ENCODE peak calls at places on chromosomes 12 and 14, in five cellular contexts. Z, H, I, E and F are unnamed samples.

GRCh38 chr12:114238808-114239207 is 167.1 kb downstream of the TBX5 start:
- DNase-seq in E (no peak), Z (no peak), I (no peak), H (no peak), F (no peak)

GRCh38 chr14:30260772-30261607 is 298.0 kb upstream of the G2E3 start:
- DNase-seq in I (no peak), H (no peak), E (no peak), Z (no peak), F (no peak)

GRCh38 chr12:68106160-68106559 is 53.4 kb downstream of the IFNG start:
- DNase-seq in I (no peak), H (peak; percentile 18), E (no peak), Z (peak; percentile 5), F (no peak)

GRCh38 chr12:110307372-110307771 is 26.3 kb downstream of the ATP2A2 start:
- DNase-seq in E (no peak), H (no peak), Z (no peak), I (no peak), F (no peak)

GRCh38 chr14:95289323-95290010 is 30.2 kb downstream of the CLMN start:
- DNase-seq in E (no peak), H (no peak), I (no peak), Z (no peak), F (no peak)

GRCh38 chr12:2752676-2753371 is 41.9 kb upstream of the FKBP4 start:
- DNase-seq in I (no peak), E (peak; percentile 74), H (peak; percentile 64), Z (peak; percentile 44), F (no peak)

GRCh38 chr12:19190292-19191031 is 60.9 kb downstream of the PLEKHA5 start:
- DNase-seq in I (no peak), H (peak; percentile 75), E (no peak), Z (peak; percentile 37), F (no peak)

GRCh38 chr14:24418492-24418873 is 11.0 kb downstream of the CBLN3 start:
- DNase-seq in I (no peak), H (peak; percentile 44), Z (no peak), E (peak; percentile 78), F (no peak)

GRCh38 chr12:42447371-42447786 is 121.4 kb downstream of the PPHLN1 start:
- DNase-seq in E (no peak), H (peak; percentile 53), Z (no peak), I (no peak), F (no peak)

GRCh38 chr12:95601626-95602025 is 50.4 kb upstream of the USP44 start:
- DNase-seq in Z (peak; percentile 73), I (no peak), E (no peak), H (peak; percentile 62), F (no peak)

GRCh38 chr12:101015021-101015420 is 195.0 kb downstream of the SLC5A8 start:
- DNase-seq in H (peak; percentile 5), I (no peak), Z (no peak), E (no peak), F (no peak)

GRCh38 chr12:94247256-94247655 is 98.9 kb downstream of the PLXNC1 start:
- DNase-seq in H (no peak), I (no peak), Z (no peak), E (no peak), F (no peak)

GRCh38 chr12:47935196-47935595 is 28.2 kb upstream of the TMEM106C start:
- DNase-seq in Z (peak; percentile 86), I (no peak), E (no peak), H (peak; percentile 48), F (peak; percentile 83)

GRCh38 chr12:44314007-44314500 is 478.2 kb downstream of the TMEM117 start:
- DNase-seq in Z (no peak), H (no peak), E (no peak), I (no peak), F (no peak)

GRCh38 chr12:81221681-81222080 is 143.8 kb downstream of the ACSS3 start:
- DNase-seq in E (no peak), H (no peak), I (no peak), Z (no peak), F (no peak)

GRCh38 chr14:57247283-57247682 is 21.4 kb downstream of the EXOC5 start:
- DNase-seq in Z (no peak), E (no peak), I (no peak), H (no peak), F (no peak)

GRCh38 chr14:105255021-105255507 is 6.7 kb downstream of the BTBD6 start:
- DNase-seq in I (no peak), Z (peak; percentile 40), H (peak; percentile 12), E (no peak), F (no peak)

GRCh38 chr14:53331247-53331646 is 178.1 kb upstream of the DDHD1 start:
- DNase-seq in E (no peak), Z (peak; percentile 58), I (no peak), H (peak; percentile 86), F (no peak)

GRCh38 chr12:4438834-4439596 is 6.6 kb downstream of the FGF6 start:
- DNase-seq in I (no peak), E (no peak), H (no peak), Z (no peak), F (no peak)

DNA sequence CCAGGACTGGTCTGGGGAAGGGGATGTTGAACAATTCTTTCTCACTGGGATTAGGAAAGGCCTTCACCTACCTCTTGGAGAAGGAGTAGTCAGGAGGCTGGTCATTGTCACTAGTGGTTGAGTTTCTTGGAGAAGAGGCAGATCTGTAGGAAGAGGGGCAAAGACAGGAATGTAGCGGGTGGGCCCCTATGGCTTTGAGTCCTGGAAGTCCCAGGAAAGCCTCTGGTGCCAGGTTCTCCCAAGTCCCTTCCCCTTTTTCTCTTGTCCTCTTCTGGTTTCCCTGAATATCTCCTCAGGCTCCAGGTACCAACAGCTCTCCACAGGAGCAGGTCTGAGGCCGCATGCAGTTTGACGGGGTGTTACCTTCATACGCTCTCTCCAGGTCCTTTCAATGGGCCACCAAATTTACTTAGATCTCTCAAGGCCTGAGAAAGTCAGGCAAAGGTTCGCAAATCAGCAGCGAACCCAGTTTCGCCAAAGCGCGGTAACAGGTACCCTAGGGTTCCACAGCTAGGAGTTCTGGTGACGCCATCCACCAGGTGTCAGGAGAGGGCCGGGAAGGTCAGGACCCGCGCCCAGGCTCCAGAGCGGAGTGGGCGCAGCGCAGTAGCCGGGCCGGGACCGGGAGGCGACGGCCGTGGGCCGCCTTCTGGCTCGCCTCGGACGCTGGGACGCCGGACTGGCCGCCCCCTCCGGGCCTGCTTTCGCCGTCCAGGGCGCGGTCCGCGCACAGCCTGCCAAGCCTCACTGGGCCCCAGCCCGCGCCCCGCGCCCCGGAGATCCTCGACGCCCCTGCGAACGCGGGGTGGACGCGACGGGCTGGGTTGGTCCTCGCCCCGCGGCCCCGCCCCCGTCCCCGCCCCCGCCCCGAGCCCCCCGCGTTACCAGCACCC is 795 bp downstream of the SMAGP start:
- DNase-seq in H (peak; percentile 43), I (no peak), Z (no peak), E (peak; percentile 84), F (no peak)
- TF ChIP-seq CTCF in H (peak; percentile 32), I (no peak), Z (peak; percentile 20), E (peak; percentile 45), F (peak; percentile 45)

GRCh38 chr12:89060133-89060532 is 292.2 kb downstream of the DUSP6 start:
- DNase-seq in I (no peak), E (no peak), Z (no peak), H (no peak), F (no peak)

GRCh38 chr12:89058393-89058792 is 293.9 kb downstream of the DUSP6 start:
- DNase-seq in E (no peak), Z (no peak), H (no peak), I (no peak), F (no peak)

GRCh38 chr12:89062996-89063395 is 289.3 kb downstream of the DUSP6 start:
- DNase-seq in Z (no peak), I (no peak), H (no peak), E (no peak), F (no peak)

GRCh38 chr12:89059061-89059460 is 293.2 kb downstream of the DUSP6 start:
- DNase-seq in I (no peak), E (no peak), H (no peak), Z (no peak), F (no peak)

DNA sequence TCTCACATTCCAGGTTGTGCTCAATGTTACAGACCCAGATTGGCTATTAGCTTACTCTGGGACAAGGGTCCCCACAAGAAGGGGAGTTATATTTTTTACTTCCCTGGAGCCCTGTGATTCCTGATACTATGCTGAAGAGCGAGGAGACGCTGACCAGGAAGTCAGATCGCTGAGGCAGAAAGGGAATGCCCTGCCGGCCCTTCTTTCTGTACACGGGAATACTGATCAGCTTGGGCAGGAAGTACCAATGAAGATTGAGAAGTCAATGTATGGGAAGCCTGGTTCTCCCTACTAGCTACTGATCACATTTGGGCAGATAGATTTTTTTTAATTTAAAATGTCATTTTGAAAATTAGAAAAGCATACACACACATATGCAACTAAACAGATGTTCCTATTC is 292.6 kb downstream of the DUSP6 start:
- DNase-seq in Z (no peak), I (no peak), H (no peak), E (no peak), F (no peak)
- TF ChIP-seq CTCF in Z (no peak), I (no peak), H (no peak), E (no peak), F (no peak)

GRCh38 chr14:80364816-80365215 is 153.5 kb upstream of the DIO2 start:
- DNase-seq in H (no peak), Z (no peak), I (no peak), E (no peak), F (no peak)

GRCh38 chr14:80364274-80364673 is 153.0 kb upstream of the DIO2 start:
- DNase-seq in H (peak; percentile 66), I (no peak), E (no peak), Z (no peak), F (no peak)
- TF ChIP-seq CTCF in H (peak; percentile 38), I (no peak), E (no peak), Z (peak; percentile 32), F (peak; percentile 18)

GRCh38 chr12:124550123-124551089 is 17.0 kb downstream of the NCOR2 start:
- DNase-seq in E (no peak), H (no peak), Z (no peak), I (no peak), F (no peak)
- TF ChIP-seq CTCF in E (no peak), H (no peak), Z (no peak), I (no peak), F (no peak)

DNA sequence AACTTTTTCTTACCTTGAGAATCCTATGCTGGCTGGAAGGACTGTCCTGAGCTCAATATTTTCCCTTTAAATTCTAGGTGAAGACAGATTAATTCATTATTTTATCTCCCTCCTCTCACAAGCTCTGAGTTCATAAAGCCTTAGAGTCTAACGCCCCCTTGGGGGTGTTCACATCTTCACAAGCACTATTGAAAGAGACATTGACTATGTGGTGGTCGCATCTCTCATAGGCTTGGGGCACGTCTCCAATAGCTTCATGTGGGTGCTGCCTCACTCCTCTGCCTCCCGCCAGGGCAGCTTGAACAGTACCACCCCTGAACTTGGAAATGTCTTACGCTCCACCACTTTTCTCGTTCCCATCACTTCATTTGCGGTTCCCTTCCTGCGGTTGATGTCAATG is 106.2 kb downstream of the UNC79 start:
- DNase-seq in H (peak; percentile 13), Z (no peak), E (no peak), I (no peak), F (no peak)
- TF ChIP-seq CTCF in H (no peak), Z (no peak), E (no peak), I (no peak), F (no peak)